ENCODE peak calls at places on chromosomes 1 and 21, in six cellular contexts. One of them, this sample, is unnamed.

GRCh38 chr1:38728176-38728908 is 131.2 kb downstream of the RRAGC start:
- DNase-seq in tibial nerve: peak; percentile 4
- DNase-seq in WTC11: no peak
- DNase-seq in adrenal gland: peak; percentile 55
- DNase-seq in CD4-positive, alpha-beta T cell: no peak
- DNase-seq in AG10803: peak; percentile 60
- DNase-seq in this sample: peak; percentile 29

GRCh38 chr1:207362962-207363858 is 41.7 kb downstream of the CD55 start:
- DNase-seq in AG10803: no peak
- DNase-seq in WTC11: no peak
- DNase-seq in adrenal gland: no peak
- DNase-seq in CD4-positive, alpha-beta T cell: no peak
- DNase-seq in tibial nerve: no peak
- DNase-seq in this sample: no peak

GRCh38 chr1:68673771-68674170 is 176.9 kb upstream of the DEPDC1 start:
- DNase-seq in adrenal gland: no peak
- DNase-seq in AG10803: no peak
- DNase-seq in tibial nerve: no peak
- DNase-seq in CD4-positive, alpha-beta T cell: no peak
- DNase-seq in WTC11: no peak
- DNase-seq in this sample: no peak

GRCh38 chr1:83516369-83516768 is 482.6 kb downstream of the TTLL7 start:
- DNase-seq in adrenal gland: no peak
- DNase-seq in CD4-positive, alpha-beta T cell: no peak
- DNase-seq in tibial nerve: no peak
- DNase-seq in WTC11: no peak
- DNase-seq in AG10803: peak; percentile 83
- DNase-seq in this sample: no peak

GRCh38 chr1:193701729-193702128 is 515.3 kb upstream of the B3GALT2 start:
- DNase-seq in WTC11: no peak
- DNase-seq in tibial nerve: no peak
- DNase-seq in adrenal gland: no peak
- DNase-seq in AG10803: no peak
- DNase-seq in CD4-positive, alpha-beta T cell: no peak
- DNase-seq in this sample: no peak

GRCh38 chr1:45723248-45723930 is 27.1 kb downstream of the IPP start:
- DNase-seq in AG10803: no peak
- DNase-seq in tibial nerve: no peak
- DNase-seq in WTC11: no peak
- DNase-seq in adrenal gland: no peak
- DNase-seq in CD4-positive, alpha-beta T cell: no peak
- DNase-seq in this sample: no peak

GRCh38 chr21:33567914-33568313 is 20.6 kb downstream of the DONSON start:
- DNase-seq in WTC11: no peak
- DNase-seq in tibial nerve: no peak
- DNase-seq in AG10803: no peak
- DNase-seq in CD4-positive, alpha-beta T cell: no peak
- DNase-seq in adrenal gland: no peak
- DNase-seq in this sample: no peak

GRCh38 chr1:110083453-110084225 is 13.2 kb upstream of the ALX3 start:
- DNase-seq in CD4-positive, alpha-beta T cell: no peak
- DNase-seq in AG10803: no peak
- DNase-seq in tibial nerve: peak; percentile 7
- DNase-seq in adrenal gland: no peak
- DNase-seq in WTC11: no peak
- DNase-seq in this sample: no peak

GRCh38 chr1:206631085-206631509 is 4.2 kb upstream of the DYRK3 start:
- DNase-seq in adrenal gland: peak; percentile 58
- DNase-seq in AG10803: peak; percentile 85
- DNase-seq in WTC11: peak; percentile 72
- DNase-seq in CD4-positive, alpha-beta T cell: no peak
- DNase-seq in tibial nerve: peak; percentile 65
- DNase-seq in this sample: no peak

GRCh38 chr1:201295861-201296260 is 12.6 kb downstream of the PKP1 start:
- DNase-seq in AG10803: peak; percentile 74
- DNase-seq in CD4-positive, alpha-beta T cell: no peak
- DNase-seq in adrenal gland: no peak
- DNase-seq in WTC11: no peak
- DNase-seq in tibial nerve: no peak
- DNase-seq in this sample: no peak

GRCh38 chr1:187415065-187415464 is 586.3 kb downstream of the PLA2G4A start:
- DNase-seq in WTC11: no peak
- DNase-seq in CD4-positive, alpha-beta T cell: no peak
- DNase-seq in adrenal gland: no peak
- DNase-seq in tibial nerve: no peak
- DNase-seq in AG10803: no peak
- DNase-seq in this sample: no peak

GRCh38 chr1:89198081-89198480 is 661 bp downstream of the GBP4 start:
- DNase-seq in tibial nerve: no peak
- DNase-seq in CD4-positive, alpha-beta T cell: no peak
- DNase-seq in WTC11: no peak
- DNase-seq in adrenal gland: no peak
- DNase-seq in AG10803: no peak
- DNase-seq in this sample: no peak

GRCh38 chr1:67690411-67690810 is 5.4 kb downstream of the GADD45A start:
- DNase-seq in WTC11: no peak
- DNase-seq in AG10803: no peak
- DNase-seq in adrenal gland: no peak
- DNase-seq in tibial nerve: no peak
- DNase-seq in CD4-positive, alpha-beta T cell: no peak
- DNase-seq in this sample: no peak

GRCh38 chr1:101267082-101267481 is 30.3 kb downstream of the S1PR1 start:
- DNase-seq in AG10803: no peak
- DNase-seq in CD4-positive, alpha-beta T cell: no peak
- DNase-seq in tibial nerve: no peak
- DNase-seq in adrenal gland: no peak
- DNase-seq in WTC11: no peak
- DNase-seq in this sample: no peak

GRCh38 chr1:75765697-75766355 is 20.2 kb upstream of the RABGGTB start:
- DNase-seq in CD4-positive, alpha-beta T cell: no peak
- DNase-seq in AG10803: peak; percentile 80
- DNase-seq in tibial nerve: no peak
- DNase-seq in WTC11: no peak
- DNase-seq in adrenal gland: no peak
- DNase-seq in this sample: no peak

GRCh38 chr1:71882241-71883036 is 399.9 kb downstream of the NEGR1 start:
- DNase-seq in adrenal gland: no peak
- DNase-seq in WTC11: no peak
- DNase-seq in AG10803: no peak
- DNase-seq in tibial nerve: peak; percentile 13
- DNase-seq in CD4-positive, alpha-beta T cell: no peak
- DNase-seq in this sample: no peak

GRCh38 chr1:39397487-39397886 is 93.9 kb upstream of the BMP8A start:
- DNase-seq in WTC11: no peak
- DNase-seq in CD4-positive, alpha-beta T cell: no peak
- DNase-seq in adrenal gland: no peak
- DNase-seq in AG10803: no peak
- DNase-seq in tibial nerve: no peak
- DNase-seq in this sample: no peak

GRCh38 chr1:55446351-55446750 is 231.2 kb upstream of the USP24 start:
- DNase-seq in WTC11: no peak
- DNase-seq in CD4-positive, alpha-beta T cell: no peak
- DNase-seq in adrenal gland: no peak
- DNase-seq in AG10803: peak; percentile 65
- DNase-seq in tibial nerve: no peak
- DNase-seq in this sample: no peak

GRCh38 chr1:235831148-235831547 is 35.6 kb downstream of the LYST start:
- DNase-seq in CD4-positive, alpha-beta T cell: no peak
- DNase-seq in adrenal gland: peak; percentile 43
- DNase-seq in AG10803: peak; percentile 58
- DNase-seq in tibial nerve: no peak
- DNase-seq in WTC11: no peak
- DNase-seq in this sample: no peak

DNA sequence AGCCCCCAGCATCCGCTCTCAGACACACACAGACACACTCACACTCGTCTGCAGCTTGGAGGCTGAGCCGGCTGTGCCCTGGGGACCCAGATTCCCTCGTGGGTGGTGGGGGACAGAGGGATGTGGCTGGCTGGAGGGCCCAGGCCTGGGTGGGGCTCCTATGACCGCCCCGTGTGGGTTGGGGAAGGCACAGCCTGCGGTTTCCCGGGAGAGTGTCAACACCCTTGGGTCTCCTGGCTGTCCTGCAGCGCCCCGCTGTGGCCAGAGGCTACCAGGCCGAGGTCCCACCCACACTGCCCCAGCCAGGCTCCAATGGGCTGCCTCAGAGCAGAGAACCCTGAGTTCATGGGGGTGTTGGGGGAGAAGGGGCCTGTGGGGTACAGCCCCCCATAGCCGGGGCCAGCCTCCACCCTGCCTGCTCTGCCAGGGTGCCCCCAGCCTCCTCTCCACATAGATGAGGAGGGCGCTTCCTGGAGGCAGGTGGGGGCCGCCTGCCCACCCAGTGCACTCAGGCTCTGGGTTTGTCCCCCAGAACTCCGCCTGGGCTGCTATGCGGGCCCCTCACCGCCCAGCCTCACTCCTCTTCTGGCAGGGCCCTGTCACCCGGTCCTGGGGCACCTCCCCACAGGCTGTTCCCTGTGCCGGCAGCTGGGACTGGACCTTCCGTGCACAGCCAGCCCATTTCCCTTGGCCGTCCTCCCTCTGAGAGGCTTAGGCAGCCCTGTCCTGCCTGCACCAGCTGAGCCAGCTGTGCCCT is at the start of gene TTC34:
- DNase-seq in CD4-positive, alpha-beta T cell: no peak
- DNase-seq in adrenal gland: no peak
- DNase-seq in tibial nerve: no peak
- DNase-seq in WTC11: peak; percentile 63
- DNase-seq in AG10803: no peak
- DNase-seq in this sample: no peak
- TF ChIP-seq CTCF in CD4-positive, alpha-beta T cell: peak; percentile 21
- TF ChIP-seq CTCF in adrenal gland: no peak
- TF ChIP-seq CTCF in tibial nerve: peak; percentile 38
- TF ChIP-seq CTCF in WTC11: peak; percentile 29
- TF ChIP-seq CTCF in AG10803: no peak
- TF ChIP-seq CTCF in this sample: no peak

GRCh38 chr1:244836135-244836521 is 670 bp downstream of the COX20 start:
- DNase-seq in AG10803: peak; percentile 33
- DNase-seq in WTC11: no peak
- DNase-seq in tibial nerve: peak; percentile 24
- DNase-seq in CD4-positive, alpha-beta T cell: no peak
- DNase-seq in adrenal gland: no peak
- DNase-seq in this sample: no peak

GRCh38 chr1:244834596-244835275 is 722 bp upstream of the COX20 start:
- DNase-seq in adrenal gland: peak; percentile 89
- DNase-seq in CD4-positive, alpha-beta T cell: peak; percentile 86
- DNase-seq in tibial nerve: peak; percentile 84
- DNase-seq in AG10803: peak; percentile 92
- DNase-seq in WTC11: peak; percentile 87
- DNase-seq in this sample: peak; percentile 55

GRCh38 chr1:244835276-244836134 is at the start of gene COX20:
- DNase-seq in WTC11: no peak
- DNase-seq in AG10803: peak; percentile 89
- DNase-seq in adrenal gland: peak; percentile 87
- DNase-seq in tibial nerve: peak; percentile 84
- DNase-seq in CD4-positive, alpha-beta T cell: peak; percentile 80
- DNase-seq in this sample: peak; percentile 58

GRCh38 chr1:244836598-244836997 is 1.1 kb downstream of the COX20 start:
- DNase-seq in AG10803: peak; percentile 23
- DNase-seq in WTC11: no peak
- DNase-seq in CD4-positive, alpha-beta T cell: no peak
- DNase-seq in adrenal gland: no peak
- DNase-seq in tibial nerve: no peak
- DNase-seq in this sample: no peak

DNA sequence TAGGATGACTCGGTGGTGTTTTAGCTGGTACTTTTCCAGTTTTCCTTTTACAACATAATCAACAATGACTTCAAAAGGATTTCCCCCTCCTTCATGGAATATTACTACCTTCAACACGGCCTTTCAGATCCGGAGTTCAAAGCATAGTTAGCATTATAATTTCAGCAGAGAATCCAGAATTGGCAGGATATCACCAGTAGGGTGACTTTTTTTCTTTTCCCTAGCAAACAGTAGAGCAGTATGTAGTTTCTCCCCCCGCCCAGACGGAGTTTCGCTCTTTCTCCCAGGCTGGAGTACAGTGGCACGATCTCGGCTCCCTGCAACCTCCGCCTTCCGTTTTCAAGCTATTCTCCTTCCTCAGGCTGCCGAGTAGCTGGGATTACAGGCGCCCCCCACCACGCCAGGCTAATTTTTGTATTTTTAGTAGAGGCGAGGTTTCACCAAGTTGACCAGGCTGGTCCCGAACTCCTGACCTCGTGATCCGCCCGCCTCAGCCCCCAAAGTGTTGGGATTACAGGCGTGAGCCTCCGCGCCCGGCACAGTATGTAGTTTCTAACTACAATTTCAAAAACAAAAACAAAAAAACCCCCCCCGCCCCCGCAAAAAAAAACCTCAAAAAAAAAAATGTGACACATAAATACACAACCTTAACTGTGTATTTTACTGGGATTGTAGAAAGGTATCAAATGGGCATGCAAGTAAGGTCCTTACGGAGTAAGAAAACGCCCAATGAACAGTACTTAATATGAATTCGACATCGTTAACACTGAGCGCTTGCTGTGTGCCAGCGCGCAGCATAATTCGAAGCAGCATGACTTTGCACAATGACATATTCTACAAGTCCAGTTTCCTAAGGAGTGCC is 1.5 kb upstream of the COX20 start:
- DNase-seq in tibial nerve: peak; percentile 41
- DNase-seq in adrenal gland: peak; percentile 66
- DNase-seq in WTC11: peak; percentile 53
- DNase-seq in AG10803: peak; percentile 74
- DNase-seq in CD4-positive, alpha-beta T cell: peak; percentile 44
- DNase-seq in this sample: no peak
- TF ChIP-seq CTCF in tibial nerve: peak; percentile 56
- TF ChIP-seq CTCF in adrenal gland: no peak
- TF ChIP-seq CTCF in WTC11: no peak
- TF ChIP-seq CTCF in AG10803: peak; percentile 42
- TF ChIP-seq CTCF in CD4-positive, alpha-beta T cell: no peak
- TF ChIP-seq CTCF in this sample: no peak

GRCh38 chr1:179298952-179299351 is 5.4 kb downstream of the SOAT1 start:
- DNase-seq in adrenal gland: no peak
- DNase-seq in tibial nerve: no peak
- DNase-seq in AG10803: no peak
- DNase-seq in CD4-positive, alpha-beta T cell: peak; percentile 44
- DNase-seq in WTC11: no peak
- DNase-seq in this sample: no peak
- TF ChIP-seq CTCF in adrenal gland: no peak
- TF ChIP-seq CTCF in tibial nerve: no peak
- TF ChIP-seq CTCF in AG10803: no peak
- TF ChIP-seq CTCF in CD4-positive, alpha-beta T cell: no peak
- TF ChIP-seq CTCF in WTC11: no peak
- TF ChIP-seq CTCF in this sample: no peak

GRCh38 chr1:173549813-173550212 is 53.1 kb downstream of the SLC9C2 start:
- DNase-seq in WTC11: no peak
- DNase-seq in adrenal gland: no peak
- DNase-seq in tibial nerve: no peak
- DNase-seq in CD4-positive, alpha-beta T cell: no peak
- DNase-seq in AG10803: no peak
- DNase-seq in this sample: no peak

DNA sequence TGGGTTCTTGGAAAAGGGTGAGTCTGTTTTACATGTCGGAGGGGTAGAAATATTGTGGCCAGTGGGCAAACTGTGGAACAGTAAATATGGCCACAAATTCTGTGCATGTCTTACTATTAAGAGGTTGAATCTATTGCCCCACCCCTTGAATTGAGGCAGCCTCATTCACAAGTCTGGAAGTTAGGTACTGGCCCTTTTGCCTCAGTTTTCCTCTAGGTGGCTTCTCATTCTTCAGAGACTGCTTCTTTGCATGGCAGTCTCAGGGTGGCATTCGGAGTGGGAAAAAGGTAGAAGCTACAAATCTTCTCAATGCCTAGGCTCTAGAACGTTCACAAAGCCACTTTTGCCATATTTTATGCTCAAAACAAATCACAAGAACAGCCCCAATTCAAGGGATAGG is 57.2 kb downstream of the SLC9C2 start:
- DNase-seq in adrenal gland: no peak
- DNase-seq in WTC11: no peak
- DNase-seq in CD4-positive, alpha-beta T cell: no peak
- DNase-seq in tibial nerve: no peak
- DNase-seq in AG10803: no peak
- DNase-seq in this sample: no peak
- TF ChIP-seq CTCF in adrenal gland: no peak
- TF ChIP-seq CTCF in WTC11: no peak
- TF ChIP-seq CTCF in CD4-positive, alpha-beta T cell: no peak
- TF ChIP-seq CTCF in tibial nerve: no peak
- TF ChIP-seq CTCF in AG10803: no peak
- TF ChIP-seq CTCF in this sample: no peak

This sample was measured in omental fat pad.